ENCODE peak calls at places on chromosomes 7 and 10, in five cellular contexts. A is mesenteric fat pad; J is stimulated activated CD4-positive, alpha-beta T cell treated with anti-CD3 and anti-CD28 coated beads, Interleukin-4, amount 100 ng/mL, for 4 hours; K is GM04503; P is activated T-cell treated with anti-CD3 and anti-CD28 coated beads, Interleukin-2, amount 50 U/mL, for 4 hours. C is an unnamed sample.

GRCh38 chr10:111824128-111824527 is 359.4 kb downstream of the GPAM start:
- DNase-seq in A (no peak), K (no peak), P (no peak), J (no peak), C (no peak)

GRCh38 chr7:22454446-22454845 is 45.5 kb downstream of the STEAP1B start:
- DNase-seq in A (no peak), J (no peak), K (no peak), P (no peak), C (no peak)

GRCh38 chr10:99528867-99529285 is 3.9 kb upstream of the NKX2-3 start:
- DNase-seq in A (no peak), P (no peak), J (no peak), K (no peak), C (no peak)

GRCh38 chr10:133442191-133442966 is 11.4 kb upstream of the SCART1 start:
- DNase-seq in A (peak; percentile 83), J (no peak), P (no peak), K (no peak), C (no peak)

GRCh38 chr7:131859162-131859821 is 302.9 kb upstream of the PODXL start:
- DNase-seq in P (peak; percentile 8), A (no peak), J (peak; percentile 27), K (peak; percentile 21), C (peak; percentile 36)

GRCh38 chr7:135185471-135186260 is 15.2 kb upstream of the CYREN start:
- DNase-seq in J (no peak), P (no peak), A (peak; percentile 82), K (no peak), C (no peak)

GRCh38 chr10:13728898-13729535 is 142.3 kb downstream of the PRPF18 start:
- DNase-seq in P (no peak), A (no peak), K (no peak), J (no peak), C (no peak)

GRCh38 chr7:2257046-2257551 is 15.1 kb downstream of the NUDT1 start:
- DNase-seq in K (no peak), P (no peak), J (no peak), A (no peak), C (no peak)

GRCh38 chr7:26198781-26199169 is 1.8 kb downstream of the HNRNPA2B1 start:
- DNase-seq in K (no peak), A (no peak), J (no peak), P (no peak), C (peak; percentile 52)

GRCh38 chr7:94412762-94413322 is 18.1 kb downstream of the COL1A2 start:
- DNase-seq in P (no peak), A (no peak), K (no peak), J (no peak), C (no peak)

GRCh38 chr10:1668347-1668746 is 69.0 kb downstream of the ADARB2 start:
- DNase-seq in J (no peak), A (peak; percentile 35), P (no peak), K (no peak), C (no peak)

GRCh38 chr7:2441430-2442058 is 34.7 kb downstream of the GRIFIN start:
- DNase-seq in A (no peak), K (no peak), P (no peak), J (no peak), C (no peak)

GRCh38 chr10:127922675-127923366 is 15.9 kb downstream of the PTPRE start:
- DNase-seq in J (no peak), K (peak; percentile 81), A (no peak), P (no peak), C (no peak)

GRCh38 chr10:120961720-120962259 is 110.6 kb downstream of the WDR11 start:
- DNase-seq in J (no peak), A (no peak), P (no peak), K (no peak), C (no peak)

C was measured in NCI-H69.